ENCODE peak calls at places on chromosomes 12 and 14, in six cellular contexts. E is HFF-Myc, P is HL-60, R is neural progenitor cell, W is tibial nerve, V is adrenal gland. T is an unnamed sample.

GRCh38 chr12:67441736-67442346 is 172.7 kb downstream of the CAND1 start:
- DNase-seq in E (no peak), P (no peak), R (peak), W (peak), V (peak), T (peak)

GRCh38 chr14:99707420-99707819 is 23.3 kb downstream of the CYP46A1 start:
- DNase-seq in E (no peak), P (no peak), R (no peak), W (no peak), V (no peak), T (no peak)

GRCh38 chr14:64800000-64800399 is 79.7 kb downstream of the SPTB start:
- DNase-seq in E (no peak), P (no peak), R (peak), W (no peak), V (peak), T (no peak)

GRCh38 chr12:67515679-67516363 is 132.7 kb upstream of the DYRK2 start:
- DNase-seq in E (peak), P (no peak), R (no peak), W (no peak), V (no peak), T (no peak)

GRCh38 chr14:64628940-64629403 is 75.3 kb upstream of the PLEKHG3 start:
- DNase-seq in E (peak), P (no peak), R (no peak), W (no peak), V (no peak), T (no peak)

GRCh38 chr12:118840399-118840798 is 140.9 kb upstream of the SRRM4 start:
- DNase-seq in E (no peak), P (no peak), R (peak), W (no peak), V (no peak), T (no peak)

GRCh38 chr14:51147183-51147582 is 52.3 kb upstream of the TRIM9 start:
- DNase-seq in E (no peak), P (no peak), R (no peak), W (no peak), V (no peak), T (no peak)

GRCh38 chr12:2891240-2892053 is 756 bp downstream of the TULP3 start:
- DNase-seq in E (no peak), P (no peak), R (peak), W (no peak), V (peak), T (no peak)

DNA sequence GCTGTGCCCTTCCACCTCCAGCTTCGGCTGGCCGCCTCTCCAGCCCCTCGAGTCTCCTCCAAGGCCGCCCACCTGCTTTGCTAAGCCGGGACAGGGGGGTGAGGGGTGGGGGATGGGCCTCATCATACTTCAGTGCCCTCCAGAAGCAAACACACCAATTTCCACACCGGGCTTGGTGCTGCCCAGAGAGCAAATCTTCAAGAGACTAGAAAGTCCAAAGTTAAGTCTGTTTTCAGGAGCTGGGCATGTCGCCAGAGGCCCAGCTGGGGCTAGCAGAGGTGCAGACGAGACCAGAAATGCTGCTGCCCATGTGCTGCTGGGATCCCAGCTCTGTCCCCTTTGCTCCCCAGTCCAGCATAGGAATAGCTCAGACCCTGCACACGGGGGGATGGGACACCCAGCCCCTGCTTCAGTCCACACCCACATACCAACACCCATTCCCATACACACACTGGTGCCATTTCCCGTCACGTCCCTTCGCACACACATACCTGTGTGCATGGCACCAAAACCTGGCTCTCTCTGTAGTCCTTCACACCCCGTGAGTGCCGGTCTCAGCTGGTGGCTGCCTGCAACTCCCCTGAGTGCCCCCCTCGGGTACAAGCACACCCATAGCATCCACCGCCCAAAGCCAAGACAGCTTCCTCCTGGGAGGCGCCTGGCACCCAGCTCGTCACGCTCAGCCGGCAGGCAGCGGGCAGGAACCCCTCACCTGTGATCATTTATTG is 994 bp downstream of the SLC6A12 start:
- DNase-seq in E (no peak), P (no peak), R (no peak), W (no peak), V (no peak), T (no peak)
- H3K4me3 ChIP-seq in E (no peak), P (peak), R (no peak), W (no peak), V (no peak), T (peak)

DNA sequence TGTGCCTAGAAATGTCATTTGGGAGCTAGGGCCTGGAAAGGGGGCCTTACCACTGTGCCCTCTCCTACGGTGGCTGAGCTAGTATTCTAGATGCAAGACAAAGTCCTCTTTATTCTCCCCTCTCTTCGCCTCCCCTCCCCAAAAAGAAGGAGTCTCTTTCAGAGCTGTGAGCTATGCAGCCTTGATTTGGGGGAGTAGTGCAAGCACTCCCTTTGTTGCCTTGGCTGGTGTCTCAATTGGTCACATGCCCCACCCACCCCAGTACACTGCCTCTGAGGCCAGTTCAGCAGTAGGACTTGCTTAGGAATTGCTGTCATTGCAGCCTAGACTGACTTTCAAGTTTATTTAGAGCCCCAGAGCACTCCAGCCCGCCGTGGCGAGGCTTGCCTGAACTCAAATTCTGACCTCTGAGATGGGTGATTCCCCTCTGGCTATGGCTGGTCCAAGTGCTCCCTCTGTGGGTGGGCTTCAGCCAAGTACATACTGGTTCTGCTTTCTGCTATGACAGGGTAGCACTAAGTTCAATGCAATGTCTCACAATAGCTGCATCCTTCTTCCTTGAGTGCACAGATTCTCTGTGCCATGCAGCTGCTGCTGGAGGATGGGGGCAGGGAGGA is 37.0 kb upstream of the FBXO33 start:
- DNase-seq in E (no peak), P (no peak), R (peak), W (no peak), V (no peak), T (no peak)
- TF ChIP-seq CTCF in E (peak), P (no peak), R (peak), W (no peak), V (no peak), T (peak)

DNA sequence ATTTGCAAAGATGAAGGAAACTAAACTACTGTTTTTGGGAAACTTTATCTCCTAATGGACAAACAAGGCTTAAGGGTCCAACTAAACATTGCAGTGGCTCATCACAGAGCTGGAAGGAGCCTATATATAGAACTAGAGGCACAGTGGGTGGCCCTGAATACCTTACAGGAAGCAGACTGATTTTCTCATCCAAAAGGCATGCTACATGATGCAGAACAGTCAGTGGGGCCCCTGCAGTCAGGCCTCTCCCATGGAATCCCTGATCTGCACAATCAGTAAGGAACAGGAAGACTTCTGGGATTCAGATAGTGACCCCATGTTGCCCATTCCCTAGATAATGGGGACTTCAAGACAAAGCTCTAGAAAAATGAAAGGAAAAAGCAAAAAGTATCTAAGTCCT is 1.9 kb upstream of the LLPH start:
- DNase-seq in E (no peak), P (no peak), R (no peak), W (no peak), V (no peak), T (no peak)
- H3K4me3 ChIP-seq in E (no peak), P (no peak), R (no peak), W (no peak), V (no peak), T (no peak)

DNA sequence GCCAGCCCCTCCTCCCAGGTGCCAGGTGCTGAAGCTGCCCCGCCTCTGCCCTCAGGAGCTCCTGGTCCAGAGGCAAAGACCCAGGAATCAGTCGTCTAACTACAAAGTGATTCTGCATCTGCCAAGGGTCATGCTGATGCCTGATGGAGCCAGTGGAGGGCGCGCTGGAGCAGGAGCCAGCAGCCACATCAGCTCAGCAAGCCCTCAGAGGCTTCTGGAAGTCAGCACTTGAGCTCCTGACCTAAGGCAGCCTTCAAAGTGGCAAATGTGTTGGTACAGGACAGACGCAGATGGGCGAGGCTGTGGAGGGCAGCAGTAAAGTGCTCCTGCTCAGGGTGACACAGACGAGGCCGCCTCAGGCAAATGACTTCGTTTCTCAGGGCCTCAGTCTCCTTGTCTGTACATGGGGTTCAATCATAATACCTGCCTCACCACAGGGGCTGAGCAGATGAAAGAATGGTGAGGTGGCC is 10.9 kb downstream of the C12orf43 start:
- DNase-seq in E (peak), P (no peak), R (peak), W (no peak), V (peak), T (no peak)
- TF ChIP-seq CTCF in E (peak), P (peak), R (peak), W (no peak), V (peak), T (peak)

GRCh38 chr14:56580317-56580711 is 716 bp downstream of the TMEM260 start:
- DNase-seq in E (no peak), P (no peak), R (no peak), W (no peak), V (no peak), T (no peak)

GRCh38 chr14:56579345-56580316 is at the start of gene TMEM260:
- DNase-seq in E (peak), P (peak), R (peak), W (peak), V (peak), T (peak)

GRCh38 chr14:56585461-56586084 is 6.0 kb downstream of the TMEM260 start:
- DNase-seq in E (no peak), P (no peak), R (no peak), W (no peak), V (no peak), T (no peak)

GRCh38 chr14:56581041-56581727 is 1.6 kb downstream of the TMEM260 start:
- DNase-seq in E (no peak), P (no peak), R (no peak), W (no peak), V (no peak), T (no peak)
- H3K4me3 ChIP-seq in E (peak), P (peak), R (peak), W (peak), V (no peak), T (peak)

GRCh38 chr12:64080319-64081008 is 141.6 kb downstream of the KICS2 start:
- DNase-seq in E (no peak), P (no peak), R (no peak), W (no peak), V (no peak), T (no peak)

GRCh38 chr12:64081020-64081419 is 141.1 kb downstream of the KICS2 start:
- DNase-seq in E (no peak), P (no peak), R (no peak), W (no peak), V (no peak), T (no peak)

GRCh38 chr12:64082866-64083268 is 139.2 kb downstream of the KICS2 start:
- DNase-seq in E (no peak), P (no peak), R (no peak), W (no peak), V (peak), T (no peak)

GRCh38 chr12:64072946-64073345 is 149.2 kb downstream of the KICS2 start:
- DNase-seq in E (no peak), P (no peak), R (no peak), W (no peak), V (no peak), T (no peak)

GRCh38 chr12:64077922-64078321 is 144.2 kb downstream of the KICS2 start:
- DNase-seq in E (no peak), P (no peak), R (no peak), W (no peak), V (no peak), T (no peak)
- TF ChIP-seq CTCF in E (peak), P (no peak), R (peak), W (no peak), V (peak), T (peak)

GRCh38 chr14:62117010-62117717 is 354.9 kb downstream of the SNAPC1 start:
- DNase-seq in E (peak), P (no peak), R (peak), W (no peak), V (peak), T (peak)
- H3K4me3 ChIP-seq in E (no peak), P (no peak), R (peak), W (peak), V (no peak), T (peak)

DNA sequence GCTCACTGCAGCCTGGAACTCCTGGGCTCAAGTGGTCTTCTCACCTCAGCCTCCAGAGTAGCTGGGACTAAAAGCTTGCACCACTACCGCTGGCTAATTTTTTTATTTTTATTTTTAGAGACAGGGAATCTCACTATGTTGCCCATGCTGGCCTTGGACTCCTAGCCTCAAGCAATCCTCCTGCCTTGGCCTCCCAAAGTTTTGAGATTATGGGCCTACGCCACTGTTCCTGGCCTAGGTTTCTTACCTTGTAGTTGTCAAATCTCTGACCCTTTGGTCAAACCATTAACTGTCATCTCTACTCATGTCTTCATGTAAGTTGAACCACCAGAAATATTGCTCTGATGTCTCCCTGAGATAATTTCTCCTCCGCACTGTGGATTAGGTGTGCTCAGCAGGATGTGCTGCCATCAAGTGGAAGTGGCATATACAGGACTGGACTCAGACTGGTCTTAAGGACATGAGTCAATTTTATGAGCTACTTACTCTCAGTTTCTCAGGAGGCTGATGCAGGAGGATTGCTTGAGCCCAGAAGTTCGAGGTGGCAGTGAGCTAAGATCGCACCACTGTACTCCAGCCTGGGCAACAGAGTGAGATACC is 28.5 kb downstream of the ACTR6 start:
- DNase-seq in E (peak), P (no peak), R (no peak), W (no peak), V (no peak), T (no peak)
- TF ChIP-seq CTCF in E (peak), P (no peak), R (no peak), W (no peak), V (no peak), T (peak)

GRCh38 chr12:49089831-49090773 is 4.5 kb downstream of the DHH start:
- DNase-seq in E (no peak), P (no peak), R (peak), W (no peak), V (no peak), T (no peak)

GRCh38 chr12:49092816-49093406 is 1.7 kb downstream of the DHH start:
- DNase-seq in E (no peak), P (no peak), R (no peak), W (no peak), V (no peak), T (no peak)

GRCh38 chr12:49092086-49092815 is 2.4 kb downstream of the DHH start:
- DNase-seq in E (no peak), P (peak), R (peak), W (peak), V (peak), T (no peak)

GRCh38 chr12:49091836-49092085 is 2.8 kb downstream of the DHH start:
- DNase-seq in E (no peak), P (no peak), R (no peak), W (no peak), V (no peak), T (no peak)

DNA sequence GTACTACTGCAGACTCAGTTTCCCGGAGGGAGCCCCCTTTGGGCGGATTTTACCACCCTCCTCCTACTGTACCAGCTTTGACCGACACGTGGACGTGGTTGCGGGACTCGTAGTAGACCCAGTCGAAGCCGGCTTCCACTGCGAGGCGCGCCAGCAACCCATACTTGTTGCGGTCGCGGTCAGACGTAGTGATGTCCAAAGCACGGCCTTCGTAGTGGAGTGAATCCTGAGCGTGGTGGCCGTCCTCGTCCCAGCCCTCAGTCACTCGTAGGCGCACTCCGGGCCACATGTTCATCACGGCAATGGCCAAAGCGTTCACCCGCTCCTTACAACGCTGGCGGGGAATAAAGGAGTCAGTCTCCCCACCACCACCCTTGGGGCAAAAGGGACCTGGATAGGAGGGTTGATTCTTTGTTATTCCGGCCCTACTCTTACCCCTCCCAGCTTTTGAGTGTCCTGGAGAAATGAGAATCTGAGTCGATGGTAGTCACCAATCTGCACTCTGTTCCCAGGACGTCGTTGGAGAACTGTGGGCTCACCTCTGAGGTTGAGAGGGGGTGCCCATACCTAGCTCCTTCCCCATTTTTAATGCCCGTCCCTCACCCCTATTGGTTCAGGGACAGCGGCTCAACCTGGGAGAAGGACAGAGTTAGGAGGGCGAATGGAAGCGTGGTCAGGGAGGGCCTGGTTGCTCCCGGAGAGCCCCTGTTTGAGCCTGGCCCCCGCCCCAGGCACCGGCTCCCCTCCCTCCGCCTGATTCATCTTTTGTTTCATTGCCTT is 3.4 kb downstream of the DHH start:
- DNase-seq in E (no peak), P (no peak), R (peak), W (no peak), V (no peak), T (no peak)
- H3K4me3 ChIP-seq in E (no peak), P (no peak), R (peak), W (peak), V (no peak), T (peak)

GRCh38 chr14:67934087-67934486 is 114.5 kb downstream of the RAD51B start:
- DNase-seq in E (peak), P (no peak), R (peak), W (no peak), V (peak), T (peak)
- TF ChIP-seq CTCF in E (peak), P (peak), R (peak), W (peak), V (peak), T (peak)

T was measured in retinal pigment epithelial cell.